ENCODE peak calls at places on chromosomes 6 and 20, in seven cellular contexts. One of them, this sample, is unnamed.

GRCh38 chr20:44581515-44581914 is 864 bp upstream of the PKIG start:
- DNase-seq in left cardiac atrium: no peak
- DNase-seq in choroid plexus epithelial cell: no peak
- DNase-seq in upper lobe of left lung: no peak
- DNase-seq in amygdala: no peak
- DNase-seq in neural crest cell: no peak
- DNase-seq in activated naive CD8-positive, alpha-beta T cell treated with anti-CD3 and anti-CD28 coated beads, Interleukin-2, amount 50 U/mL, for 24 hours: no peak
- DNase-seq in this sample: no peak

GRCh38 chr6:10383312-10384063 is 31.4 kb downstream of the TFAP2A start:
- DNase-seq in amygdala: no peak
- DNase-seq in upper lobe of left lung: peak; percentile 70
- DNase-seq in neural crest cell: no peak
- DNase-seq in left cardiac atrium: no peak
- DNase-seq in activated naive CD8-positive, alpha-beta T cell treated with anti-CD3 and anti-CD28 coated beads, Interleukin-2, amount 50 U/mL, for 24 hours: no peak
- DNase-seq in choroid plexus epithelial cell: no peak
- DNase-seq in this sample: no peak

GRCh38 chr6:22877946-22878705 is 308.8 kb downstream of the HDGFL1 start:
- DNase-seq in upper lobe of left lung: no peak
- DNase-seq in choroid plexus epithelial cell: peak; percentile 88
- DNase-seq in activated naive CD8-positive, alpha-beta T cell treated with anti-CD3 and anti-CD28 coated beads, Interleukin-2, amount 50 U/mL, for 24 hours: no peak
- DNase-seq in left cardiac atrium: no peak
- DNase-seq in amygdala: no peak
- DNase-seq in neural crest cell: no peak
- DNase-seq in this sample: no peak

GRCh38 chr20:53980101-53980500 is 90.3 kb downstream of the BCAS1 start:
- DNase-seq in neural crest cell: no peak
- DNase-seq in choroid plexus epithelial cell: no peak
- DNase-seq in activated naive CD8-positive, alpha-beta T cell treated with anti-CD3 and anti-CD28 coated beads, Interleukin-2, amount 50 U/mL, for 24 hours: no peak
- DNase-seq in upper lobe of left lung: no peak
- DNase-seq in left cardiac atrium: no peak
- DNase-seq in amygdala: no peak
- DNase-seq in this sample: no peak

GRCh38 chr6:148999921-149000589 is 253.2 kb downstream of the UST start:
- DNase-seq in left cardiac atrium: peak; percentile 71
- DNase-seq in upper lobe of left lung: no peak
- DNase-seq in neural crest cell: no peak
- DNase-seq in choroid plexus epithelial cell: peak; percentile 89
- DNase-seq in activated naive CD8-positive, alpha-beta T cell treated with anti-CD3 and anti-CD28 coated beads, Interleukin-2, amount 50 U/mL, for 24 hours: no peak
- DNase-seq in amygdala: no peak
- DNase-seq in this sample: peak; percentile 27

GRCh38 chr6:35562060-35562459 is 49.4 kb upstream of the TULP1 start:
- DNase-seq in amygdala: no peak
- DNase-seq in neural crest cell: no peak
- DNase-seq in left cardiac atrium: peak; percentile 60
- DNase-seq in upper lobe of left lung: no peak
- DNase-seq in activated naive CD8-positive, alpha-beta T cell treated with anti-CD3 and anti-CD28 coated beads, Interleukin-2, amount 50 U/mL, for 24 hours: no peak
- DNase-seq in choroid plexus epithelial cell: no peak
- DNase-seq in this sample: no peak

GRCh38 chr6:33065312-33065711 is 8.1 kb downstream of the HLA-DPA1 start:
- DNase-seq in neural crest cell: no peak
- DNase-seq in choroid plexus epithelial cell: no peak
- DNase-seq in amygdala: no peak
- DNase-seq in upper lobe of left lung: no peak
- DNase-seq in left cardiac atrium: no peak
- DNase-seq in activated naive CD8-positive, alpha-beta T cell treated with anti-CD3 and anti-CD28 coated beads, Interleukin-2, amount 50 U/mL, for 24 hours: no peak
- DNase-seq in this sample: no peak

GRCh38 chr20:38350879-38351775 is 4.8 kb downstream of the LBP start:
- DNase-seq in activated naive CD8-positive, alpha-beta T cell treated with anti-CD3 and anti-CD28 coated beads, Interleukin-2, amount 50 U/mL, for 24 hours: no peak
- DNase-seq in upper lobe of left lung: no peak
- DNase-seq in choroid plexus epithelial cell: no peak
- DNase-seq in left cardiac atrium: peak; percentile 71
- DNase-seq in neural crest cell: no peak
- DNase-seq in amygdala: no peak
- DNase-seq in this sample: no peak

GRCh38 chr20:41086402-41087324 is 50.7 kb upstream of the PLCG1 start:
- DNase-seq in amygdala: no peak
- DNase-seq in choroid plexus epithelial cell: peak; percentile 41
- DNase-seq in activated naive CD8-positive, alpha-beta T cell treated with anti-CD3 and anti-CD28 coated beads, Interleukin-2, amount 50 U/mL, for 24 hours: no peak
- DNase-seq in neural crest cell: no peak
- DNase-seq in upper lobe of left lung: no peak
- DNase-seq in left cardiac atrium: no peak
- DNase-seq in this sample: no peak

GRCh38 chr6:7646394-7646793 is 56.4 kb downstream of the SNRNP48 start:
- DNase-seq in upper lobe of left lung: no peak
- DNase-seq in activated naive CD8-positive, alpha-beta T cell treated with anti-CD3 and anti-CD28 coated beads, Interleukin-2, amount 50 U/mL, for 24 hours: no peak
- DNase-seq in choroid plexus epithelial cell: peak; percentile 56
- DNase-seq in left cardiac atrium: no peak
- DNase-seq in amygdala: no peak
- DNase-seq in neural crest cell: no peak
- DNase-seq in this sample: no peak

GRCh38 chr6:167825059-167825758 is 1.5 kb upstream of the AFDN start:
- DNase-seq in neural crest cell: peak; percentile 14
- DNase-seq in activated naive CD8-positive, alpha-beta T cell treated with anti-CD3 and anti-CD28 coated beads, Interleukin-2, amount 50 U/mL, for 24 hours: no peak
- DNase-seq in amygdala: no peak
- DNase-seq in choroid plexus epithelial cell: no peak
- DNase-seq in left cardiac atrium: no peak
- DNase-seq in upper lobe of left lung: no peak
- DNase-seq in this sample: no peak

GRCh38 chr6:56866917-56867522 is 87.9 kb upstream of the BEND6 start:
- DNase-seq in activated naive CD8-positive, alpha-beta T cell treated with anti-CD3 and anti-CD28 coated beads, Interleukin-2, amount 50 U/mL, for 24 hours: no peak
- DNase-seq in amygdala: no peak
- DNase-seq in upper lobe of left lung: no peak
- DNase-seq in neural crest cell: no peak
- DNase-seq in choroid plexus epithelial cell: peak; percentile 53
- DNase-seq in left cardiac atrium: no peak
- DNase-seq in this sample: no peak

GRCh38 chr6:35786810-35787209 is 6.0 kb downstream of the CLPSL1 start:
- DNase-seq in left cardiac atrium: no peak
- DNase-seq in amygdala: no peak
- DNase-seq in neural crest cell: no peak
- DNase-seq in choroid plexus epithelial cell: peak; percentile 19
- DNase-seq in activated naive CD8-positive, alpha-beta T cell treated with anti-CD3 and anti-CD28 coated beads, Interleukin-2, amount 50 U/mL, for 24 hours: no peak
- DNase-seq in upper lobe of left lung: peak; percentile 87
- DNase-seq in this sample: no peak

GRCh38 chr6:97294451-97294850 is 11.4 kb upstream of the MMS22L start:
- DNase-seq in amygdala: no peak
- DNase-seq in choroid plexus epithelial cell: peak; percentile 13
- DNase-seq in left cardiac atrium: no peak
- DNase-seq in upper lobe of left lung: no peak
- DNase-seq in neural crest cell: no peak
- DNase-seq in activated naive CD8-positive, alpha-beta T cell treated with anti-CD3 and anti-CD28 coated beads, Interleukin-2, amount 50 U/mL, for 24 hours: no peak
- DNase-seq in this sample: no peak

GRCh38 chr20:38764563-38765355 is 16.5 kb downstream of the ACTR5 start:
- DNase-seq in neural crest cell: no peak
- DNase-seq in left cardiac atrium: no peak
- DNase-seq in upper lobe of left lung: no peak
- DNase-seq in amygdala: no peak
- DNase-seq in activated naive CD8-positive, alpha-beta T cell treated with anti-CD3 and anti-CD28 coated beads, Interleukin-2, amount 50 U/mL, for 24 hours: peak; percentile 64
- DNase-seq in choroid plexus epithelial cell: peak; percentile 87
- DNase-seq in this sample: no peak

GRCh38 chr6:73774311-73774766 is 78.3 kb downstream of the CD109 start:
- DNase-seq in upper lobe of left lung: no peak
- DNase-seq in neural crest cell: no peak
- DNase-seq in amygdala: no peak
- DNase-seq in choroid plexus epithelial cell: peak; percentile 100
- DNase-seq in left cardiac atrium: peak; percentile 37
- DNase-seq in activated naive CD8-positive, alpha-beta T cell treated with anti-CD3 and anti-CD28 coated beads, Interleukin-2, amount 50 U/mL, for 24 hours: no peak
- DNase-seq in this sample: no peak

GRCh38 chr20:16462711-16463110 is 110.5 kb downstream of the KIF16B start:
- DNase-seq in neural crest cell: no peak
- DNase-seq in choroid plexus epithelial cell: no peak
- DNase-seq in activated naive CD8-positive, alpha-beta T cell treated with anti-CD3 and anti-CD28 coated beads, Interleukin-2, amount 50 U/mL, for 24 hours: no peak
- DNase-seq in upper lobe of left lung: no peak
- DNase-seq in amygdala: no peak
- DNase-seq in left cardiac atrium: no peak
- DNase-seq in this sample: no peak

GRCh38 chr6:52363222-52363867 is 1.4 kb downstream of the PAQR8 start:
- DNase-seq in neural crest cell: no peak
- DNase-seq in activated naive CD8-positive, alpha-beta T cell treated with anti-CD3 and anti-CD28 coated beads, Interleukin-2, amount 50 U/mL, for 24 hours: no peak
- DNase-seq in amygdala: peak; percentile 17
- DNase-seq in choroid plexus epithelial cell: peak; percentile 34
- DNase-seq in upper lobe of left lung: no peak
- DNase-seq in left cardiac atrium: no peak
- DNase-seq in this sample: no peak

GRCh38 chr20:23127506-23128279 is 41.6 kb upstream of the CD93 start:
- DNase-seq in activated naive CD8-positive, alpha-beta T cell treated with anti-CD3 and anti-CD28 coated beads, Interleukin-2, amount 50 U/mL, for 24 hours: no peak
- DNase-seq in choroid plexus epithelial cell: no peak
- DNase-seq in left cardiac atrium: no peak
- DNase-seq in neural crest cell: no peak
- DNase-seq in amygdala: no peak
- DNase-seq in upper lobe of left lung: no peak
- DNase-seq in this sample: no peak

GRCh38 chr20:62908971-62909791 is 17.1 kb downstream of the DIDO1 start:
- DNase-seq in choroid plexus epithelial cell: no peak
- DNase-seq in upper lobe of left lung: no peak
- DNase-seq in activated naive CD8-positive, alpha-beta T cell treated with anti-CD3 and anti-CD28 coated beads, Interleukin-2, amount 50 U/mL, for 24 hours: no peak
- DNase-seq in left cardiac atrium: peak; percentile 5
- DNase-seq in neural crest cell: no peak
- DNase-seq in amygdala: no peak
- DNase-seq in this sample: no peak

GRCh38 chr20:22430154-22430745 is 154.1 kb downstream of the FOXA2 start:
- DNase-seq in activated naive CD8-positive, alpha-beta T cell treated with anti-CD3 and anti-CD28 coated beads, Interleukin-2, amount 50 U/mL, for 24 hours: no peak
- DNase-seq in amygdala: no peak
- DNase-seq in left cardiac atrium: no peak
- DNase-seq in choroid plexus epithelial cell: no peak
- DNase-seq in upper lobe of left lung: no peak
- DNase-seq in neural crest cell: peak; percentile 26
- DNase-seq in this sample: no peak

GRCh38 chr6:167580512-167580911 is 246.2 kb upstream of the AFDN start:
- DNase-seq in neural crest cell: no peak
- DNase-seq in left cardiac atrium: no peak
- DNase-seq in amygdala: no peak
- DNase-seq in upper lobe of left lung: no peak
- DNase-seq in activated naive CD8-positive, alpha-beta T cell treated with anti-CD3 and anti-CD28 coated beads, Interleukin-2, amount 50 U/mL, for 24 hours: no peak
- DNase-seq in choroid plexus epithelial cell: no peak
- DNase-seq in this sample: no peak

GRCh38 chr6:150334790-150335783 is 33.7 kb upstream of the IYD start:
- DNase-seq in amygdala: no peak
- DNase-seq in upper lobe of left lung: no peak
- DNase-seq in activated naive CD8-positive, alpha-beta T cell treated with anti-CD3 and anti-CD28 coated beads, Interleukin-2, amount 50 U/mL, for 24 hours: peak; percentile 19
- DNase-seq in left cardiac atrium: peak; percentile 28
- DNase-seq in choroid plexus epithelial cell: peak; percentile 92
- DNase-seq in neural crest cell: peak; percentile 39
- DNase-seq in this sample: peak; percentile 29

GRCh38 chr6:134176283-134176975 is 124.0 kb upstream of the SLC2A12 start:
- DNase-seq in neural crest cell: peak; percentile 30
- DNase-seq in left cardiac atrium: peak; percentile 64
- DNase-seq in amygdala: peak; percentile 46
- DNase-seq in upper lobe of left lung: peak; percentile 90
- DNase-seq in choroid plexus epithelial cell: peak; percentile 73
- DNase-seq in activated naive CD8-positive, alpha-beta T cell treated with anti-CD3 and anti-CD28 coated beads, Interleukin-2, amount 50 U/mL, for 24 hours: peak; percentile 22
- DNase-seq in this sample: no peak

GRCh38 chr6:20279051-20279450 is 66.8 kb upstream of the MBOAT1 start:
- DNase-seq in upper lobe of left lung: no peak
- DNase-seq in activated naive CD8-positive, alpha-beta T cell treated with anti-CD3 and anti-CD28 coated beads, Interleukin-2, amount 50 U/mL, for 24 hours: no peak
- DNase-seq in neural crest cell: no peak
- DNase-seq in amygdala: no peak
- DNase-seq in choroid plexus epithelial cell: no peak
- DNase-seq in left cardiac atrium: no peak
- DNase-seq in this sample: no peak

GRCh38 chr6:129667621-129668020 is 42.4 kb downstream of the ARHGAP18 start:
- DNase-seq in neural crest cell: no peak
- DNase-seq in choroid plexus epithelial cell: peak; percentile 81
- DNase-seq in amygdala: no peak
- DNase-seq in upper lobe of left lung: no peak
- DNase-seq in left cardiac atrium: no peak
- DNase-seq in activated naive CD8-positive, alpha-beta T cell treated with anti-CD3 and anti-CD28 coated beads, Interleukin-2, amount 50 U/mL, for 24 hours: no peak
- DNase-seq in this sample: no peak

GRCh38 chr6:120903836-120904235 is 430.4 kb downstream of the TBC1D32 start:
- DNase-seq in amygdala: no peak
- DNase-seq in upper lobe of left lung: no peak
- DNase-seq in activated naive CD8-positive, alpha-beta T cell treated with anti-CD3 and anti-CD28 coated beads, Interleukin-2, amount 50 U/mL, for 24 hours: no peak
- DNase-seq in choroid plexus epithelial cell: no peak
- DNase-seq in left cardiac atrium: no peak
- DNase-seq in neural crest cell: no peak
- DNase-seq in this sample: no peak

GRCh38 chr6:155985660-155986138 is 530.1 kb upstream of the NOX3 start:
- DNase-seq in choroid plexus epithelial cell: no peak
- DNase-seq in activated naive CD8-positive, alpha-beta T cell treated with anti-CD3 and anti-CD28 coated beads, Interleukin-2, amount 50 U/mL, for 24 hours: no peak
- DNase-seq in left cardiac atrium: peak; percentile 22
- DNase-seq in neural crest cell: no peak
- DNase-seq in upper lobe of left lung: no peak
- DNase-seq in amygdala: no peak
- DNase-seq in this sample: no peak

GRCh38 chr6:144644776-144645175 is 359.6 kb downstream of the UTRN start:
- DNase-seq in choroid plexus epithelial cell: no peak
- DNase-seq in activated naive CD8-positive, alpha-beta T cell treated with anti-CD3 and anti-CD28 coated beads, Interleukin-2, amount 50 U/mL, for 24 hours: no peak
- DNase-seq in amygdala: no peak
- DNase-seq in neural crest cell: no peak
- DNase-seq in left cardiac atrium: no peak
- DNase-seq in upper lobe of left lung: no peak
- DNase-seq in this sample: no peak

GRCh38 chr6:110542311-110543024 is 66.1 kb upstream of the SLC22A16 start:
- DNase-seq in activated naive CD8-positive, alpha-beta T cell treated with anti-CD3 and anti-CD28 coated beads, Interleukin-2, amount 50 U/mL, for 24 hours: no peak
- DNase-seq in neural crest cell: no peak
- DNase-seq in upper lobe of left lung: no peak
- DNase-seq in amygdala: peak; percentile 34
- DNase-seq in left cardiac atrium: peak; percentile 61
- DNase-seq in choroid plexus epithelial cell: no peak
- DNase-seq in this sample: no peak

GRCh38 chr6:167750956-167751358 is 75.8 kb upstream of the AFDN start:
- DNase-seq in neural crest cell: no peak
- DNase-seq in choroid plexus epithelial cell: no peak
- DNase-seq in left cardiac atrium: peak; percentile 69
- DNase-seq in upper lobe of left lung: peak; percentile 75
- DNase-seq in amygdala: no peak
- DNase-seq in activated naive CD8-positive, alpha-beta T cell treated with anti-CD3 and anti-CD28 coated beads, Interleukin-2, amount 50 U/mL, for 24 hours: no peak
- DNase-seq in this sample: no peak

GRCh38 chr20:49285233-49285668 is 7.4 kb upstream of the ZNFX1 start:
- DNase-seq in activated naive CD8-positive, alpha-beta T cell treated with anti-CD3 and anti-CD28 coated beads, Interleukin-2, amount 50 U/mL, for 24 hours: no peak
- DNase-seq in amygdala: no peak
- DNase-seq in neural crest cell: no peak
- DNase-seq in upper lobe of left lung: no peak
- DNase-seq in choroid plexus epithelial cell: no peak
- DNase-seq in left cardiac atrium: no peak
- DNase-seq in this sample: no peak

GRCh38 chr6:25331085-25331685 is 52.0 kb downstream of the CARMIL1 start:
- DNase-seq in neural crest cell: no peak
- DNase-seq in choroid plexus epithelial cell: no peak
- DNase-seq in upper lobe of left lung: no peak
- DNase-seq in activated naive CD8-positive, alpha-beta T cell treated with anti-CD3 and anti-CD28 coated beads, Interleukin-2, amount 50 U/mL, for 24 hours: no peak
- DNase-seq in left cardiac atrium: peak; percentile 29
- DNase-seq in amygdala: no peak
- DNase-seq in this sample: no peak

GRCh38 chr20:17864791-17865190 is 103.8 kb downstream of the SNX5 start:
- DNase-seq in left cardiac atrium: no peak
- DNase-seq in activated naive CD8-positive, alpha-beta T cell treated with anti-CD3 and anti-CD28 coated beads, Interleukin-2, amount 50 U/mL, for 24 hours: no peak
- DNase-seq in choroid plexus epithelial cell: no peak
- DNase-seq in amygdala: no peak
- DNase-seq in neural crest cell: no peak
- DNase-seq in upper lobe of left lung: no peak
- DNase-seq in this sample: no peak

GRCh38 chr6:100078509-100078908 is 84.5 kb upstream of the MCHR2 start:
- DNase-seq in activated naive CD8-positive, alpha-beta T cell treated with anti-CD3 and anti-CD28 coated beads, Interleukin-2, amount 50 U/mL, for 24 hours: no peak
- DNase-seq in neural crest cell: no peak
- DNase-seq in amygdala: no peak
- DNase-seq in left cardiac atrium: no peak
- DNase-seq in upper lobe of left lung: no peak
- DNase-seq in choroid plexus epithelial cell: peak; percentile 11
- DNase-seq in this sample: no peak

GRCh38 chr6:162416845-162417537 is 310.6 kb downstream of the PRKN start:
- DNase-seq in left cardiac atrium: no peak
- DNase-seq in upper lobe of left lung: peak; percentile 29
- DNase-seq in neural crest cell: no peak
- DNase-seq in amygdala: no peak
- DNase-seq in choroid plexus epithelial cell: no peak
- DNase-seq in activated naive CD8-positive, alpha-beta T cell treated with anti-CD3 and anti-CD28 coated beads, Interleukin-2, amount 50 U/mL, for 24 hours: no peak
- DNase-seq in this sample: no peak

This sample was measured in stimulated activated naive B cell treated with anti-CD40 and anti-IgM and Interleukin-4, amounts not matched to agents 10 μg/mL and 1 μg/mL and 100 μg/mL, for 72 hours.